ENCODE peak calls at places on chromosome 19, in four cellular contexts. N is non-pigmented ciliary epithelial cell, X is nucleus accumbens, E is WTC11. Y is an unnamed sample.

GRCh38 chr19:45729774-45730388 is 815 bp downstream of the FBXO46 start:
- DNase-seq in N (no peak), X (no peak), E (no peak), Y (no peak)

GRCh38 chr19:38917921-38918491 is 6.0 kb upstream of the CCER2 start:
- DNase-seq in N (no peak), X (no peak), E (no peak), Y (no peak)

GRCh38 chr19:45864629-45865082 is 530 bp downstream of the FOXA3 start:
- DNase-seq in N (no peak), X (no peak), E (no peak), Y (no peak)

GRCh38 chr19:29568036-29568788 is 37.9 kb upstream of the POP4 start:
- DNase-seq in N (no peak), X (no peak), E (no peak), Y (no peak)

GRCh38 chr19:50380767-50381166 is 3.4 kb upstream of the POLD1 start:
- DNase-seq in N (no peak), X (no peak), E (no peak), Y (no peak)

GRCh38 chr19:46579286-46579944 is 21.7 kb upstream of the CALM3 start:
- DNase-seq in N (no peak), X (no peak), E (no peak), Y (no peak)

GRCh38 chr19:37994823-37995130 is 87.8 kb downstream of the SIPA1L3 start:
- DNase-seq in N (no peak), X (no peak), E (no peak), Y (no peak)

GRCh38 chr19:51501594-51502263 is at the start of gene SIGLEC12:
- DNase-seq in N (no peak), X (no peak), E (no peak), Y (no peak)

GRCh38 chr19:7869910-7870511 is 4.2 kb downstream of the PRR36 start:
- DNase-seq in N (no peak), X (no peak), E (peak), Y (no peak)

GRCh38 chr19:13831560-13832056 is 36.4 kb downstream of the ZSWIM4 start:
- DNase-seq in N (no peak), X (no peak), E (no peak), Y (no peak)

GRCh38 chr19:18469245-18470107 is 31.5 kb upstream of the ISYNA1 start:
- DNase-seq in N (no peak), X (no peak), E (peak), Y (no peak)

GRCh38 chr19:36041831-36042230 is 9.2 kb upstream of the CLIP3 start:
- DNase-seq in N (peak), X (no peak), E (no peak), Y (no peak)

GRCh38 chr19:10566658-10567410 is 1.0 kb upstream of the KRI1 start:
- DNase-seq in N (no peak), X (no peak), E (no peak), Y (no peak)

GRCh38 chr19:58154287-58154678 is 3.7 kb upstream of the ZNF329 start:
- DNase-seq in N (no peak), X (no peak), E (peak), Y (peak)

GRCh38 chr19:54294539-54294938 is 13.6 kb upstream of the LILRB2 start:
- DNase-seq in N (no peak), X (no peak), E (no peak), Y (no peak)

GRCh38 chr19:51398096-51398704 is 7.8 kb upstream of the C19orf84 start:
- DNase-seq in N (no peak), X (no peak), E (no peak), Y (no peak)

GRCh38 chr19:44891016-44891882 is at the start of gene TOMM40:
- DNase-seq in N (peak), X (no peak), E (peak), Y (peak)

GRCh38 chr19:6425732-6426686 is 1.4 kb upstream of the KHSRP start:
- DNase-seq in N (no peak), X (no peak), E (no peak), Y (no peak)

GRCh38 chr19:30172643-30173242 is 199.4 kb upstream of the ZNF536 start:
- DNase-seq in N (no peak), X (no peak), E (no peak), Y (no peak)

GRCh38 chr19:15101479-15102082 is 5.6 kb upstream of the SYDE1 start:
- DNase-seq in N (no peak), X (no peak), E (peak), Y (no peak)

GRCh38 chr19:903266-903797 is 9.7 kb downstream of the R3HDM4 start:
- DNase-seq in N (no peak), X (no peak), E (no peak), Y (no peak)

GRCh38 chr19:8569066-8569761 is 8.0 kb downstream of the MYO1F start:
- DNase-seq in N (peak), X (no peak), E (no peak), Y (no peak)

GRCh38 chr19:38455031-38455430 is 21.5 kb downstream of the RYR1 start:
- DNase-seq in N (no peak), X (no peak), E (no peak), Y (no peak)

GRCh38 chr19:29120471-29120870 is 92.5 kb downstream of the UQCRFS1 start:
- DNase-seq in N (no peak), X (no peak), E (no peak), Y (no peak)

GRCh38 chr19:55487884-55488687 is at the start of gene SSC5D:
- DNase-seq in N (no peak), X (no peak), E (no peak), Y (no peak)

GRCh38 chr19:2235396-2236284 is 489 bp downstream of the PLEKHJ1 start:
- DNase-seq in N (no peak), X (no peak), E (no peak), Y (no peak)

GRCh38 chr19:41599175-41599966 is 23.4 kb downstream of the CEACAM21 start:
- DNase-seq in N (no peak), X (no peak), E (peak), Y (no peak)

GRCh38 chr19:42280761-42281174 is 11.7 kb downstream of the CIC start:
- DNase-seq in N (no peak), X (no peak), E (no peak), Y (peak)

GRCh38 chr19:35154535-35155406 is at the start of gene FXYD5:
- DNase-seq in N (no peak), X (no peak), E (peak), Y (no peak)

GRCh38 chr19:13984875-13985741 is 21.0 kb downstream of the RFX1 start:
- DNase-seq in N (no peak), X (no peak), E (no peak), Y (no peak)

GRCh38 chr19:29812881-29813275 is 1.1 kb downstream of the CCNE1 start:
- DNase-seq in N (no peak), X (no peak), E (no peak), Y (no peak)

GRCh38 chr19:29760752-29761502 is 45.9 kb upstream of the C19orf12 start:
- DNase-seq in N (no peak), X (no peak), E (no peak), Y (no peak)

GRCh38 chr19:4347521-4347920 is 4.2 kb downstream of the MPND start:
- DNase-seq in N (no peak), X (no peak), E (no peak), Y (no peak)

GRCh38 chr19:47414469-47414868 is 4.9 kb downstream of the MEIS3 start:
- DNase-seq in N (no peak), X (no peak), E (peak), Y (no peak)

Y was measured in caudate nucleus.